ENCODE peak calls at places on chromosomes 2 and 18, in seven cellular contexts. H is Kasumi-1; W is coronary artery; T is endothelial cell; C is cardiac fibroblast; R is stimulated activated CD8-positive, alpha-beta memory T cell treated with anti-CD3 and anti-CD28 coated beads, Interleukin-7, amount 100 ng/mL, for 24 hours; E is T-helper 1 cell. J is an unnamed sample.

GRCh38 chr18:22391571-22392359 is 25.9 kb downstream of the CTAGE1 start:
- DNase-seq in W (no peak), R (no peak), H (no peak), E (no peak), C (peak; percentile 96), T (no peak), J (peak; percentile 33)

GRCh38 chr18:34153711-34154110 is 71.0 kb downstream of the NOL4 start:
- DNase-seq in H (peak; percentile 51), T (no peak), R (no peak), C (peak; percentile 50), W (no peak), E (no peak), J (no peak)

GRCh38 chr18:10524507-10525425 is 1.1 kb upstream of the NAPG start:
- DNase-seq in R (no peak), H (peak; percentile 69), E (no peak), C (no peak), T (no peak), W (no peak), J (no peak)

GRCh38 chr18:48326901-48327675 is 82.1 kb downstream of the ZBTB7C start:
- DNase-seq in R (no peak), H (no peak), C (peak; percentile 54), W (no peak), E (no peak), T (no peak), J (no peak)

GRCh38 chr2:66301073-66301766 is 133.7 kb upstream of the MEIS1 start:
- DNase-seq in R (no peak), T (no peak), H (no peak), E (no peak), W (no peak), C (peak; percentile 21), J (no peak)

GRCh38 chr2:100580474-100581264 is 17.9 kb downstream of the PDCL3 start:
- DNase-seq in R (no peak), H (peak; percentile 91), W (no peak), E (peak; percentile 46), T (no peak), C (peak; percentile 6), J (no peak)

GRCh38 chr2:215777481-215778044 is 235.8 kb downstream of the MREG start:
- DNase-seq in E (no peak), W (no peak), R (no peak), C (no peak), H (no peak), T (no peak), J (no peak)

GRCh38 chr2:146665801-146666200 is 1179.0 kb upstream of the ACVR2A start:
- DNase-seq in T (no peak), E (no peak), R (no peak), C (peak; percentile 44), W (no peak), H (no peak), J (no peak)

GRCh38 chr2:95343429-95344207 is 46.5 kb downstream of the KCNIP3 start:
- DNase-seq in H (no peak), R (no peak), T (no peak), C (no peak), E (no peak), W (no peak), J (no peak)

GRCh38 chr2:162007447-162008040 is 66.5 kb downstream of the DPP4 start:
- DNase-seq in C (peak; percentile 56), E (no peak), R (no peak), T (no peak), W (no peak), H (peak; percentile 63), J (no peak)

GRCh38 chr2:135167273-135167672 is 115.2 kb downstream of the RAB3GAP1 start:
- DNase-seq in H (no peak), W (no peak), C (no peak), R (no peak), T (no peak), E (no peak), J (no peak)

GRCh38 chr2:40371525-40372277 is 80.2 kb downstream of the SLC8A1 start:
- DNase-seq in W (no peak), E (no peak), T (peak; percentile 11), C (peak; percentile 80), R (no peak), H (no peak), J (no peak)

GRCh38 chr18:55997156-55997561 is 409.2 kb upstream of the TCF4 start:
- DNase-seq in E (no peak), H (no peak), C (peak; percentile 11), R (no peak), W (no peak), T (no peak), J (no peak)

GRCh38 chr2:99399063-99399462 is 61.9 kb downstream of the EIF5B start:
- DNase-seq in H (no peak), W (no peak), E (no peak), R (no peak), C (no peak), T (no peak), J (no peak)

GRCh38 chr2:186739739-186740138 is 45.9 kb downstream of the FAM171B start:
- DNase-seq in R (no peak), H (no peak), T (no peak), W (no peak), E (no peak), C (no peak), J (no peak)

GRCh38 chr2:37647941-37648315 is 23.5 kb downstream of the CDC42EP3 start:
- DNase-seq in R (no peak), H (no peak), W (no peak), C (no peak), T (no peak), E (no peak), J (no peak)

GRCh38 chr2:98457045-98457696 is 12.5 kb downstream of the INPP4A start:
- DNase-seq in R (no peak), W (no peak), T (no peak), E (no peak), H (no peak), C (peak; percentile 92), J (no peak)

GRCh38 chr2:169667583-169667982 is 26.6 kb downstream of the CFAP210 start:
- DNase-seq in W (no peak), C (no peak), H (no peak), T (no peak), E (no peak), R (no peak), J (no peak)

J was measured in omental fat pad.